ENCODE peak calls at places on chromosomes 7 and 10, in ten cellular contexts. B is fibroblast of lung, O is neural progenitor cell, Z is H1, L is PC-3, C is HCT116, G is hepatocyte, N is GM23338, Y is GM23248, S is IMR-90. H is an unnamed sample. For H3K4me1, the result is how much of the 10 kb centered on the place peaks cover.

GRCh38 chr10:120970595-120971529 is 119.7 kb downstream of the WDR11 start:
- DNase-seq in N (no peak), O (no peak), G (no peak), Z (no peak), L (no peak), Y (no peak), B (no peak), S (no peak), C (no peak), H (no peak)

GRCh38 chr10:58796242-58796641 is 283.6 kb downstream of the BICC1 start:
- DNase-seq in B (peak), C (no peak), S (no peak), N (peak), O (peak), L (no peak), G (no peak), Z (no peak), Y (no peak), H (no peak)

GRCh38 chr7:69927461-69927860 is 329.2 kb downstream of the AUTS2 start:
- DNase-seq in S (no peak), O (no peak), L (no peak), B (no peak), Y (no peak), G (no peak), N (no peak), Z (no peak), C (no peak), H (no peak)

GRCh38 chr10:12799144-12799543 is 202.4 kb downstream of the CCDC3 start:
- DNase-seq in Z (no peak), G (no peak), L (no peak), B (no peak), C (no peak), N (no peak), Y (no peak), S (no peak), O (no peak), H (no peak)

GRCh38 chr10:6062101-6062771 is at the start of gene IL2RA:
- DNase-seq in Y (no peak), C (no peak), L (no peak), B (no peak), S (no peak), O (no peak), Z (no peak), G (no peak), N (no peak), H (no peak)

GRCh38 chr10:17238445-17239275 is 10.6 kb downstream of the VIM start:
- DNase-seq in G (no peak), L (no peak), Y (peak), Z (no peak), B (peak), C (no peak), O (no peak), S (peak), N (no peak), H (peak)

GRCh38 chr7:55641273-55641691 is 69.0 kb upstream of the VOPP1 start:
- DNase-seq in O (peak), N (peak), Z (no peak), B (peak), Y (peak), G (peak), S (peak), C (peak), L (peak), H (peak)

GRCh38 chr7:125878990-125879389 is 949.4 kb upstream of the POT1 start:
- DNase-seq in O (no peak), N (no peak), C (peak), Z (no peak), B (no peak), Y (no peak), L (no peak), S (no peak), G (peak), H (no peak)

GRCh38 chr7:47253650-47254080 is 328.2 kb downstream of the TNS3 start:
- DNase-seq in L (peak), Y (peak), C (peak), O (peak), N (no peak), Z (peak), G (peak), S (peak), B (peak), H (peak)

GRCh38 chr7:153524070-153524601 is 528.1 kb upstream of the DPP6 start:
- DNase-seq in S (no peak), G (no peak), N (no peak), O (no peak), C (no peak), Z (no peak), Y (no peak), B (no peak), L (no peak), H (no peak)

GRCh38 chr7:25305831-25306230 is 77.5 kb upstream of the NPVF start:
- DNase-seq in G (no peak), N (no peak), O (no peak), C (no peak), Z (no peak), S (no peak), L (no peak), B (no peak), Y (peak), H (peak)

GRCh38 chr10:58643029-58643428 is 130.4 kb downstream of the BICC1 start:
- DNase-seq in L (no peak), B (no peak), N (no peak), G (no peak), S (no peak), Z (no peak), Y (peak), O (no peak), C (no peak), H (no peak)

GRCh38 chr10:33100996-33101747 is 143.1 kb upstream of the ITGB1 start:
- DNase-seq in Y (no peak), N (no peak), C (no peak), Z (no peak), L (no peak), S (no peak), O (no peak), B (no peak), G (no peak), H (peak)

GRCh38 chr7:70178787-70179186 is 580.5 kb downstream of the AUTS2 start:
- DNase-seq in C (no peak), B (peak), S (no peak), Z (no peak), G (peak), N (no peak), Y (peak), L (peak), O (no peak), H (peak)

GRCh38 chr10:43057831-43058340 is 19.0 kb upstream of the RET start:
- DNase-seq in L (no peak), B (no peak), N (no peak), Z (no peak), G (no peak), S (no peak), Y (no peak), C (no peak), O (no peak), H (no peak)

GRCh38 chr7:20598479-20599419 is 16.7 kb upstream of the ABCB5 start:
- DNase-seq in O (peak), G (peak), N (peak), Y (peak), B (peak), Z (no peak), C (peak), L (peak), S (peak), H (peak)

GRCh38 chr7:2609001-2609411 is 22.8 kb upstream of the TTYH3 start:
- DNase-seq in G (peak), C (peak), Y (peak), S (peak), N (peak), B (no peak), O (peak), L (peak), Z (no peak), H (no peak)

GRCh38 chr10:104117839-104118323 is 4.1 kb upstream of the SFR1 start:
- DNase-seq in C (peak), Y (peak), Z (no peak), G (peak), L (peak), O (no peak), S (peak), B (peak), N (no peak), H (peak)

GRCh38 chr7:35596061-35596460 is 98.9 kb downstream of the HERPUD2 start:
- DNase-seq in S (peak), L (peak), B (peak), N (no peak), O (no peak), Z (no peak), G (no peak), Y (peak), C (no peak), H (no peak)

GRCh38 chr7:919114-919442 is 35.4 kb downstream of the ADAP1 start:
- DNase-seq in N (no peak), Z (no peak), B (no peak), C (no peak), G (no peak), O (no peak), Y (no peak), S (no peak), L (no peak), H (no peak)

GRCh38 chr7:78095549-78095948 is 297.0 kb downstream of the PHTF2 start:
- DNase-seq in B (peak), N (no peak), S (peak), G (no peak), O (no peak), C (no peak), Z (no peak), L (no peak), Y (peak), H (no peak)

GRCh38 chr7:38215734-38216670 is 38.0 kb downstream of the STARD3NL start:
- DNase-seq in Y (peak), O (peak), S (peak), G (peak), C (peak), N (peak), L (peak), Z (peak), B (peak), H (peak)

GRCh38 chr10:96619803-96620773 is 33.3 kb upstream of the TM9SF3 start:
- DNase-seq in G (no peak), Y (peak), O (no peak), Z (no peak), L (peak), C (no peak), B (peak), N (no peak), S (peak), H (peak)

GRCh38 chr10:114829160-114829909 is 7.8 kb downstream of the FHIP2A start:
- DNase-seq in S (no peak), G (no peak), B (no peak), Z (no peak), C (no peak), Y (no peak), O (no peak), N (no peak), L (no peak), H (no peak)
- H3K27ac ChIP-seq in S (no peak), G (no peak), B (no peak), Z (no peak), C (no peak), Y (no peak), O (no peak), N (no peak), L (no peak), H (no peak)

GRCh38 chr10:124290095-124290795 is 128.5 kb downstream of the OAT start:
- DNase-seq in B (peak), C (no peak), N (no peak), G (no peak), Z (no peak), Y (no peak), L (no peak), O (no peak), S (peak), H (no peak)

GRCh38 chr10:124291009-124291671 is 127.6 kb downstream of the OAT start:
- DNase-seq in Y (no peak), N (no peak), L (no peak), Z (no peak), B (peak), C (no peak), S (no peak), O (no peak), G (no peak), H (no peak)

GRCh38 chr10:124287071-124287685 is 131.5 kb downstream of the OAT start:
- DNase-seq in O (no peak), N (no peak), G (no peak), L (no peak), C (no peak), S (no peak), Y (no peak), Z (no peak), B (no peak), H (no peak)

GRCh38 chr10:124287791-124288190 is 130.9 kb downstream of the OAT start:
- DNase-seq in O (no peak), Z (no peak), B (no peak), L (no peak), C (no peak), N (no peak), G (no peak), Y (no peak), S (no peak), H (no peak)

DNA sequence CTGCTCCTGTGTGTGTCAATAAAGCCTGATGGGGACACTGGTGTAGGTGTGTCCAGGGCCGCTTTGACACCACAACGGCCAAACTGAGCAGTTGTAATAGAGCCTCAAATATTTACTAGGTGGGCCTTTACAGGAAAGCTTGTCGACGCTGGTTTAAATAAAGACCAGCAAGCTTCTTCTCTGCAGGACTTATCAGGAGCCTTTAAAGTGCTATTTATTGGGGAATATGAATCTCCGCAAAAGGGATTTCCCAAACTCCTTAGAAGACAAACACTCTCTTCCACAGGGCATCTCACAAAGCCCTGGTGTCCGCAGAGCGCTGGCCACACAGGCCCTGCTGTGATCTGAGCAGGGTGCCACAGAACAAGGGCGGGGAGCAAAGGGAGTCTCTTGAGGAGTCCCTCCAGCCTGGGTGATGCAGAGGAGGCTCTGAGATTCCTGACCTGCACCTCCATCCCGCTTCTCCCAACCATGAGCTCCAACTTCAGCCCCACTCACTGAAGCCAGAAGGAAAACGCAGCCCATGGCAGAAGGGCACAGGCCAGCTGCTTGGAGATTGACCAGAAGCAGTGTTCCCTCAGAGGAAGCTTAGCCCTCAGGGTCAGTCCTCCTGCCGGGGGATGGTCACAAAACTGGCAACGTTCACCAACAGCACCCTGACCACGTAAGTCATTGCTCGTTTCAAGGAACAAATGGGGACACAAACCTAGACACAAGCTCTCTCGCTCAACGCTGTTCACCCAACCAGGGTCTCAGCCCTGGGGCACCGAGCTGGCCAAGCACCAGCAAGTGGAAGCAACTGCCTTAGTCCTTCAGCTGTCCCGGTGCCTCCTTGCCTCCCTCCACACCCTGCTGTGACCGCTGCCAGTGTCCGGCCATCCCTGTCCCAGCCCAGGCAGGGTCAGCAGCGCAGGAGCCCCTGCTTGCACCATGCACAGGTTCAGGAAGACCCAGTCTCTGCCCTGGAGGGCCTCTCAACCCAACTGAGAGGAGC is 129.5 kb downstream of the OAT start:
- DNase-seq in S (no peak), Z (no peak), L (no peak), C (no peak), B (no peak), G (no peak), Y (no peak), O (no peak), N (no peak), H (no peak)
- H3K4me1 ChIP-seq in S (under half), Z (under half), L (under half), C (under half), B (under half), G (under half), Y (under half), O (under half), N (under half), H (under half)

GRCh38 chr7:40297741-40298311 is 163.0 kb downstream of the SUGCT start:
- DNase-seq in N (no peak), G (no peak), S (peak), B (peak), L (peak), Y (peak), C (no peak), O (no peak), Z (no peak), H (peak)
- H2AFZ ChIP-seq in N (no peak), G (no peak), S (no peak), B (no peak), L (no peak), Y (no peak), C (no peak), O (no peak), Z (no peak), H (peak)

GRCh38 chr7:27747969-27748368 is 8.0 kb downstream of the TAX1BP1 start:
- DNase-seq in S (no peak), G (no peak), L (no peak), N (no peak), B (no peak), Z (no peak), O (no peak), Y (no peak), C (no peak), H (no peak)

GRCh38 chr7:27740449-27741086 is 606 bp downstream of the TAX1BP1 start:
- DNase-seq in B (peak), G (peak), C (peak), Z (peak), O (peak), N (peak), Y (peak), L (peak), S (peak), H (peak)

GRCh38 chr7:27746978-27747377 is 7.0 kb downstream of the TAX1BP1 start:
- DNase-seq in Z (no peak), N (no peak), S (peak), O (no peak), L (peak), C (no peak), Y (peak), G (no peak), B (peak), H (peak)

GRCh38 chr7:27739914-27740448 is at the start of gene TAX1BP1:
- DNase-seq in L (peak), O (peak), Y (peak), S (peak), G (peak), Z (peak), N (peak), B (peak), C (peak), H (peak)

GRCh38 chr7:27745064-27745583 is 5.2 kb downstream of the TAX1BP1 start:
- DNase-seq in N (peak), B (peak), G (peak), O (peak), L (peak), C (peak), Z (no peak), S (peak), Y (peak), H (peak)
- H3K27ac ChIP-seq in N (peak), B (no peak), G (peak), O (no peak), L (peak), C (peak), Z (no peak), S (peak), Y (peak), H (peak)

GRCh38 chr10:102119417-102120141 is 589 bp downstream of the LDB1 start:
- DNase-seq in Z (peak), S (peak), L (peak), B (peak), G (peak), O (peak), C (peak), N (peak), Y (peak), H (peak)

GRCh38 chr10:102118867-102119266 is 1.3 kb downstream of the LDB1 start:
- DNase-seq in G (no peak), S (peak), C (no peak), N (peak), Z (peak), B (peak), L (no peak), Y (peak), O (peak), H (no peak)

GRCh38 chr10:102114861-102115618 is 5.1 kb downstream of the LDB1 start:
- DNase-seq in S (peak), L (peak), Y (peak), C (no peak), G (peak), O (peak), B (peak), N (peak), Z (peak), H (peak)

GRCh38 chr10:102115775-102116174 is 4.4 kb downstream of the LDB1 start:
- DNase-seq in L (no peak), O (no peak), S (peak), G (no peak), Y (peak), B (no peak), N (no peak), Z (no peak), C (no peak), H (no peak)

GRCh38 chr10:102117391-102118159 is 2.6 kb downstream of the LDB1 start:
- DNase-seq in Z (peak), L (no peak), O (peak), S (peak), C (no peak), G (peak), B (peak), Y (peak), N (peak), H (peak)
- H3K4me1 ChIP-seq in Z (under half), L (under half), O (half or more), S (under half), C (half or more), G (half or more), B (under half), Y (half or more), N (half or more), H (half or more)

GRCh38 chr10:69449841-69450240 is 1.4 kb upstream of the TSPAN15 start:
- DNase-seq in B (no peak), Z (peak), S (peak), L (peak), O (peak), G (peak), N (peak), Y (peak), C (peak), H (no peak)
- H2AFZ ChIP-seq in B (no peak), Z (no peak), S (peak), L (peak), O (peak), G (no peak), N (no peak), Y (no peak), C (peak), H (no peak)

DNA sequence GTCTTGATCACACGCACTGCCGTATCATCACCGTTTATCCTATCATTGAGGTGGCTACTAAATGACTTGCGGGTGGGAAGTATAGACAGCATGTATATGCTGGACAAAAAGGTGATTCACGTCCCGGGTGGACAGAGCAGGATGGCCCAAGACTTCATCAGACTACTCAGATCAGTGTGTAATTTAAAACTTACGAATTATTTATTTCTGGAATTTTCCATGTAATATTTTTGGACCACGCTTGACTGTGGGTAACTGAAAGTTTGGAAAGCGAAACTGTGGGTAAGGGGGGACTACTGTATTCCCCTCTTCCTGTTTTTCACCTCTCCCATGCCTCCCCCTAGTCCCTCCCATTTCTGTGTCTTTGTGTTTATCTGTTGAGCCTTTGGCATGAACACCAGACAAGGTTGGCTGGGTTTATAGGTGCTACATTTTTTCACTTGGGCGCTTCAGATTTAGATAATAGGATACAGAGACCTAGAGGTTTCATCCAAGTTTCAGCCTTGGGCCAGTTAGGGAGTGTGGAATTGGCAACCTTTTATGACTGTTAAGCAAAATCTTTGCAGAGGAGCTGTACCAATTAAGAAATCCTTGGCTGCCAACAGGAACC is 55.8 kb downstream of the RBM20 start:
- DNase-seq in L (no peak), B (no peak), S (no peak), C (no peak), N (no peak), Y (no peak), G (no peak), Z (no peak), O (no peak), H (no peak)
- H3K27ac ChIP-seq in L (no peak), B (no peak), S (no peak), C (no peak), N (no peak), Y (no peak), G (no peak), Z (no peak), O (no peak), H (no peak)

GRCh38 chr10:133375357-133376115 is 2.4 kb upstream of the ECHS1 start:
- DNase-seq in Y (no peak), B (no peak), N (no peak), G (no peak), S (no peak), O (no peak), C (no peak), Z (no peak), L (no peak), H (no peak)

GRCh38 chr10:133377025-133377817 is 1.8 kb upstream of the PAOX start:
- DNase-seq in Z (no peak), O (no peak), S (no peak), N (no peak), Y (no peak), B (no peak), L (no peak), G (no peak), C (no peak), H (no peak)

GRCh38 chr10:133372507-133372906 is 647 bp downstream of the ECHS1 start:
- DNase-seq in G (no peak), L (no peak), Z (no peak), B (no peak), S (no peak), Y (no peak), N (no peak), C (no peak), O (no peak), H (no peak)

GRCh38 chr10:133370026-133370786 is 2.9 kb downstream of the ECHS1 start:
- DNase-seq in L (no peak), C (no peak), G (no peak), N (no peak), O (no peak), B (no peak), Y (no peak), S (no peak), Z (no peak), H (no peak)

GRCh38 chr10:133373104-133373624 is at the start of gene ECHS1:
- DNase-seq in L (peak), C (peak), B (peak), N (peak), S (peak), O (peak), Y (peak), Z (peak), G (peak), H (peak)
- H3K4me1 ChIP-seq in L (under half), C (under half), B (under half), N (under half), S (under half), O (under half), Y (under half), Z (under half), G (under half), H (under half)